ENCODE peak calls at places on chromosome 4, in nine cellular contexts. T is SK-N-SH, Y is kidney, U is OCI-LY7, B is pancreas, Z is cardiac fibroblast, N is sigmoid colon, R is endodermal cell, H is GM12865. O is an unnamed sample.

GRCh38 chr4:18882468-18882867 is 860.9 kb upstream of the LCORL start:
- DNase-seq in T (no peak), U (no peak), B (no peak), H (no peak), R (no peak), Z (peak), Y (no peak), N (no peak), O (no peak)

GRCh38 chr4:2048831-2049230 is 10.3 kb upstream of the NAT8L start:
- DNase-seq in Y (peak), Z (no peak), B (no peak), H (no peak), R (no peak), U (no peak), N (no peak), T (no peak), O (no peak)

GRCh38 chr4:154004028-154004427 is 215.1 kb upstream of the SFRP2 start:
- DNase-seq in R (no peak), N (no peak), Y (no peak), U (no peak), T (no peak), Z (peak), H (no peak), B (no peak), O (no peak)

GRCh38 chr4:122776916-122777315 is 44.4 kb downstream of the BBS12 start:
- DNase-seq in B (no peak), Z (peak), T (no peak), H (no peak), Y (no peak), U (no peak), R (no peak), N (no peak), O (peak)

GRCh38 chr4:115234405-115235093 is 121.1 kb upstream of the NDST4 start:
- DNase-seq in N (no peak), T (peak), U (peak), B (no peak), R (peak), Y (no peak), Z (no peak), H (peak), O (no peak)

GRCh38 chr4:1706358-1706757 is 5.8 kb downstream of the SLBP start:
- DNase-seq in B (no peak), T (no peak), Y (no peak), Z (no peak), H (no peak), R (no peak), U (no peak), N (peak), O (no peak)

GRCh38 chr4:112510191-112510467 is 5.9 kb downstream of the NEUROG2 start:
- DNase-seq in Z (no peak), T (peak), N (no peak), H (no peak), B (no peak), Y (no peak), R (no peak), U (no peak), O (no peak)

GRCh38 chr4:89847571-89848325 is 10.8 kb upstream of the SNCA start:
- DNase-seq in U (no peak), B (no peak), H (no peak), Z (no peak), N (no peak), Y (no peak), R (no peak), T (no peak), O (no peak)

GRCh38 chr4:1371831-1372165 is 24.8 kb downstream of the UVSSA start:
- DNase-seq in H (no peak), Z (no peak), Y (peak), N (no peak), T (no peak), U (no peak), B (no peak), R (no peak), O (no peak)

GRCh38 chr4:84952004-84952403 is 14.5 kb downstream of the WDFY3 start:
- DNase-seq in T (no peak), B (no peak), U (no peak), Z (peak), Y (no peak), H (no peak), N (no peak), R (no peak), O (no peak)

GRCh38 chr4:152983221-152983620 is 47.1 kb downstream of the FHDC1 start:
- DNase-seq in B (no peak), R (peak), Z (peak), U (no peak), N (no peak), H (no peak), T (no peak), Y (no peak), O (no peak)

GRCh38 chr4:176002007-176002623 is 63.5 kb upstream of the WDR17 start:
- DNase-seq in Z (peak), N (peak), T (peak), B (peak), Y (peak), H (peak), U (peak), R (peak), O (peak)

GRCh38 chr4:155883895-155884294 is 17.8 kb upstream of the ASIC5 start:
- DNase-seq in U (no peak), T (no peak), B (no peak), N (no peak), Z (no peak), Y (no peak), H (no peak), R (no peak), O (no peak)

GRCh38 chr4:16113741-16114140 is 29.9 kb upstream of the PROM1 start:
- DNase-seq in R (peak), B (no peak), Y (no peak), T (no peak), H (no peak), Z (no peak), N (no peak), U (no peak), O (no peak)

GRCh38 chr4:6221851-6222760 is 21.8 kb upstream of the JAKMIP1 start:
- DNase-seq in T (peak), U (no peak), N (peak), Z (peak), B (peak), H (no peak), R (peak), Y (peak), O (peak)

GRCh38 chr4:39233783-39234182 is 51.5 kb downstream of the WDR19 start:
- DNase-seq in T (no peak), R (no peak), U (no peak), Z (no peak), Y (no peak), H (no peak), N (no peak), B (no peak), O (no peak)

GRCh38 chr4:3493720-3494492 is 30.8 kb downstream of the DOK7 start:
- DNase-seq in B (no peak), Z (no peak), U (no peak), T (no peak), Y (no peak), N (no peak), H (no peak), R (peak), O (no peak)

GRCh38 chr4:74032064-74032463 is 6.4 kb downstream of the CXCL3 start:
- DNase-seq in Y (no peak), B (no peak), N (no peak), T (no peak), Z (peak), H (no peak), R (no peak), U (no peak), O (peak)

GRCh38 chr4:142596121-142596520 is 250.0 kb downstream of the INPP4B start:
- DNase-seq in H (no peak), T (no peak), U (no peak), N (no peak), Z (no peak), Y (no peak), B (no peak), R (no peak), O (no peak)

GRCh38 chr4:31088600-31089230 is 368.5 kb downstream of the PCDH7 start:
- DNase-seq in H (no peak), Y (no peak), T (no peak), Z (peak), U (no peak), R (no peak), N (no peak), B (no peak), O (no peak)

GRCh38 chr4:155950461-155950860 is 3.2 kb downstream of the CTSO start:
- DNase-seq in T (no peak), Y (no peak), N (no peak), R (no peak), U (no peak), Z (no peak), B (no peak), H (no peak), O (no peak)

GRCh38 chr4:123546123-123546654 is 149.6 kb downstream of the SPRY1 start:
- DNase-seq in Z (no peak), H (no peak), U (no peak), Y (no peak), T (peak), B (peak), N (no peak), R (no peak), O (peak)

GRCh38 chr4:15075875-15076274 is 73.6 kb downstream of the CPEB2 start:
- DNase-seq in T (no peak), R (no peak), Z (no peak), B (no peak), N (no peak), U (no peak), Y (no peak), H (no peak), O (no peak)

GRCh38 chr4:183011213-183011907 is 87.7 kb upstream of the WWC2 start:
- DNase-seq in Z (no peak), Y (no peak), T (no peak), B (no peak), N (no peak), H (no peak), R (no peak), U (no peak), O (no peak)

GRCh38 chr4:181897935-181898334 is 345.3 kb upstream of the TENM3 start:
- DNase-seq in U (no peak), Y (no peak), R (no peak), B (no peak), Z (peak), T (no peak), N (no peak), H (no peak), O (no peak)

GRCh38 chr4:137861682-137862081 is 329.4 kb upstream of the PCDH18 start:
- DNase-seq in Y (no peak), H (no peak), U (peak), Z (peak), T (peak), R (no peak), N (no peak), B (no peak), O (no peak)

GRCh38 chr4:68469482-68469881 is 22.2 kb downstream of the TMPRSS11E start:
- DNase-seq in B (no peak), R (no peak), Y (no peak), U (no peak), T (no peak), Z (no peak), N (no peak), H (no peak), O (no peak)

GRCh38 chr4:139668658-139669201 is 3.1 kb downstream of the MGST2 start:
- DNase-seq in B (no peak), H (no peak), U (no peak), T (no peak), Z (no peak), Y (no peak), R (peak), N (no peak), O (no peak)

GRCh38 chr4:41072021-41072777 is 142.1 kb downstream of the APBB2 start:
- DNase-seq in Y (no peak), B (no peak), R (peak), H (peak), T (no peak), U (no peak), Z (no peak), N (no peak), O (no peak)

DNA sequence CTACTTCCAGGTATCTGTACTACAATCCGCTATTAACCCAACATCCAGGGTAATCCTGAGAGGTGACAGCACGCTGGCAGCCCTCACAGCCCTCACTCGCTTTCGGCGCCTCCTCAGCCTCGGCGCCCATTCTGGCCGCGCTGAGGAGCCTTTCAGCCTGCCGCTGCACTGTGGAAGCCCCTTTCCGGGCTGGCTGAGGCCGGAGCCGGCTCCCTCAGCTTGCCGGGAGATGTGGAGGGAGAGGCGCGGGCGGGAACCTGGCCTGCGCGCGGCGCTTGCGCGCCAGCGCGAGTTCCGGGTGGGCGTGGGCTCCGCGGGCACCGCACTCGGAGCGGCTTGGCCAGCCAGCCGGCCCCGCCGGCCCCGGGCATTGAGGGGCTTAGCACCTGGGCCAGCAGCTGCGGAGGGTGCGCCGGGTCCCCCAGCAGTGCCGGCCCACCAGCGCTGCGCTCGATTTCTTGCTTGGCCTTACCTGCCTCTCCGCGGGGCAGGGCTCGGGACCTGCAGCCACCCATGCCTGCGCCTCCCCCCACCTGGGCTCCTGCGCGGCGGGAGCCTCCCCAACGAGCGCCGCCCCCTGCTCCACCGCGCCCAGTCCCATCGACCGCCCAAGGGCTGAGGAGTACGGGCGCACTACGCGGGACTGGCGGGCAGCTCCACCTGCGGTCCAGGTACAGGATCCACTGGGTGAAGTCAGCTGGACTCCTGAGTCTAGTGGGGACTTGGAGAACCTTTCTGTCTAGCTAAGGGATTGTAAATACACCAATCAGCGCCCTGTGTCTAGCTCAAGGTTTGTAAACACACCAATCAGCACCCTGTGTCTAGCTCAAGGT is 87.3 kb downstream of the PRSS12 start:
- DNase-seq in Z (peak), R (no peak), B (peak), N (no peak), T (peak), U (no peak), Y (peak), H (no peak), O (peak)
- H3K4me3 ChIP-seq in Z (peak), R (no peak), B (peak), N (peak), T (peak), U (no peak), Y (peak), H (no peak), O (peak)

DNA sequence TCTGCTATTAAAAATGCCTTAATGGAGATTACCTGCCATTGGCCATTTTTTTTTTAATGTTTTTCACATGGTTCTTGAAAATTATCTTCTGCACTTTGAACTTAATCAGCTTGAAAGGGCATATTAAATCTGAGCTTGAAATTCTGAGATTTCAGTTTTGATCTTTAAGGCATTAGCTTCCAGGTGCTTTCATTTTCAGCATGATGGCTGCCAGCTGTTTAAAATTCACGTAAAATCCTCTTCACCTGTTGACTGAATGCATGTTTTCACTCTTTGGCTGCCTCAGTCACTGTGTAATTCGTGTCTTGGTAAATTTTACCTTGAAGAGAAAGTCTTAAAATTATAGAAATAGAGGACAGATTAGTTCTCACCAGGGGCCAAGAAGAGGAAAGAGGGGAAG is 39.6 kb downstream of the SMAD1 start:
- DNase-seq in H (peak), Z (no peak), N (no peak), T (no peak), B (no peak), U (no peak), R (no peak), Y (no peak), O (no peak)
- H3K4me3 ChIP-seq in H (peak), Z (no peak), N (no peak), T (no peak), B (no peak), U (peak), R (no peak), Y (no peak), O (no peak)

DNA sequence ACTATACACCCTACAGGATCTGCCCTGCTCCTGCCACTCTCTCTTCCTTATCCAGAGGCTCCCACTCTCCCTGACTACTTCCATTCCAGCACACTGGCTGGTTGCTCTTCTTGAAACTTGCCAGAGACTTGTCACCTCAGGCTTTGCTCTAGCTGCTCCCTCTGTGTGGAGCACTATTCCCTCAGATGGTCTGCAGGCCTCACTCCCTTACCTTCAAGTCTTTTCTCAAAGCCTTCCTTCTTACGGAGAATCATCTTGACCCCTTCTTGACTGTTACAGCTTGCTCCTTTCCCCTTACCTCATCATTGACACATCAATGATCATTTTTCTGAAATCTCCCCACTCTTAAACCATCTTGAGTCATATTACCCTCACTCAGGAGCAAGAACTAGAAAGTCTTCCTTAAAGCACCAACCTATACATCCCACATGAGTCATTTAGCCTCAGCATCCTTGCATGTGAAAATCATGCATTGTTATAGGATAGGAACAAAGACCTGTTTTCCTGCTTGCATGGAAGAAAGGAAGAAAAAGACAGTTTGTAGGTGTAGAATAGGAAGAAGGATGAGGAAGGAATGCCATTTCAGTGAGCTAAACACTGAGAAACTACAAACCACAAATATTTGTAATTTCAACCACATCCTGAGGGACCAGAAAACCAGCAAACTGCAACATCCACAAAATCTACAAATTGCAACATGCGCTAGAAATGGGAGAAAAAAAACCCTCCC is 55.7 kb downstream of the ANTXR2 start:
- DNase-seq in Y (no peak), T (no peak), H (peak), U (no peak), Z (peak), N (no peak), B (no peak), R (no peak), O (no peak)
- H3K4me3 ChIP-seq in Y (no peak), T (no peak), H (no peak), U (no peak), Z (no peak), N (no peak), B (no peak), R (no peak), O (no peak)

GRCh38 chr4:86940920-86941460 is 6.2 kb downstream of the AFF1 start:
- DNase-seq in N (no peak), H (no peak), Y (no peak), R (peak), U (no peak), Z (no peak), T (no peak), B (no peak), O (no peak)

GRCh38 chr4:86939737-86940141 is 4.9 kb downstream of the AFF1 start:
- DNase-seq in R (no peak), Y (no peak), N (no peak), T (no peak), B (no peak), H (peak), U (peak), Z (no peak), O (no peak)

GRCh38 chr4:86940176-86940575 is 5.4 kb downstream of the AFF1 start:
- DNase-seq in R (no peak), B (no peak), T (no peak), H (no peak), U (no peak), N (no peak), Y (no peak), Z (no peak), O (no peak)

GRCh38 chr4:86935833-86936721 is 1.3 kb downstream of the AFF1 start:
- DNase-seq in B (peak), N (peak), Z (peak), R (peak), T (no peak), H (peak), Y (peak), U (peak), O (peak)

GRCh38 chr4:86939123-86939522 is 4.3 kb downstream of the AFF1 start:
- DNase-seq in U (peak), H (peak), B (no peak), Y (no peak), R (no peak), N (no peak), Z (no peak), T (no peak), O (no peak)
- H3K4me3 ChIP-seq in U (peak), H (peak), B (peak), Y (peak), R (peak), N (no peak), Z (no peak), T (no peak), O (no peak)

O was measured in colonic mucosa.